ENCODE peak calls at places on chromosomes 4 and X, in four cellular contexts. One of them, this sample, is unnamed.

GRCh38 chr4:142404191-142404611 is 441.9 kb downstream of the INPP4B start:
- DNase-seq in choroid plexus epithelial cell: peak
- DNase-seq in NCI-H748 treated with DMSO at 0.1 percent for 48 hours: no peak
- DNase-seq in GM06990: no peak
- DNase-seq in this sample: no peak

GRCh38 chrX:109927663-109928273 is 75.1 kb upstream of the TMEM164 start:
- DNase-seq in choroid plexus epithelial cell: peak
- DNase-seq in GM06990: no peak
- DNase-seq in NCI-H748 treated with DMSO at 0.1 percent for 48 hours: no peak
- DNase-seq in this sample: no peak

GRCh38 chr4:175066923-175067627 is 148.9 kb downstream of the ADAM29 start:
- DNase-seq in GM06990: no peak
- DNase-seq in NCI-H748 treated with DMSO at 0.1 percent for 48 hours: no peak
- DNase-seq in choroid plexus epithelial cell: no peak
- DNase-seq in this sample: no peak

GRCh38 chr4:22850055-22850454 is 157.3 kb downstream of the GBA3 start:
- DNase-seq in NCI-H748 treated with DMSO at 0.1 percent for 48 hours: peak
- DNase-seq in choroid plexus epithelial cell: no peak
- DNase-seq in GM06990: no peak
- DNase-seq in this sample: no peak

GRCh38 chr4:100828364-100828763 is 310.5 kb upstream of the EMCN start:
- DNase-seq in GM06990: no peak
- DNase-seq in NCI-H748 treated with DMSO at 0.1 percent for 48 hours: no peak
- DNase-seq in choroid plexus epithelial cell: no peak
- DNase-seq in this sample: no peak

GRCh38 chr4:5572751-5573150 is 135.6 kb downstream of the EVC2 start:
- DNase-seq in choroid plexus epithelial cell: no peak
- DNase-seq in GM06990: no peak
- DNase-seq in NCI-H748 treated with DMSO at 0.1 percent for 48 hours: no peak
- DNase-seq in this sample: no peak

GRCh38 chr4:48602222-48602621 is 112.2 kb downstream of the ZAR1 start:
- DNase-seq in GM06990: no peak
- DNase-seq in choroid plexus epithelial cell: peak
- DNase-seq in NCI-H748 treated with DMSO at 0.1 percent for 48 hours: no peak
- DNase-seq in this sample: no peak

GRCh38 chr4:123587983-123588494 is 191.4 kb downstream of the SPRY1 start:
- DNase-seq in NCI-H748 treated with DMSO at 0.1 percent for 48 hours: peak
- DNase-seq in choroid plexus epithelial cell: peak
- DNase-seq in GM06990: no peak
- DNase-seq in this sample: no peak

GRCh38 chrX:9770319-9770718 is 4.7 kb upstream of the GPR143 start:
- DNase-seq in choroid plexus epithelial cell: no peak
- DNase-seq in NCI-H748 treated with DMSO at 0.1 percent for 48 hours: no peak
- DNase-seq in GM06990: no peak
- DNase-seq in this sample: no peak

GRCh38 chr4:1792832-1793495 is at the start of gene FGFR3:
- DNase-seq in choroid plexus epithelial cell: no peak
- DNase-seq in GM06990: peak
- DNase-seq in NCI-H748 treated with DMSO at 0.1 percent for 48 hours: no peak
- DNase-seq in this sample: no peak

GRCh38 chr4:184021389-184021788 is 116.3 kb downstream of the STOX2 start:
- DNase-seq in NCI-H748 treated with DMSO at 0.1 percent for 48 hours: no peak
- DNase-seq in choroid plexus epithelial cell: no peak
- DNase-seq in GM06990: no peak
- DNase-seq in this sample: no peak

GRCh38 chrX:139930923-139931645 is 1.8 kb downstream of the ATP11C start:
- DNase-seq in choroid plexus epithelial cell: peak
- DNase-seq in GM06990: peak
- DNase-seq in NCI-H748 treated with DMSO at 0.1 percent for 48 hours: no peak
- DNase-seq in this sample: no peak

This sample was measured in effector CD4-positive, alpha-beta T cell.